ENCODE peak calls at places on chromosomes 3 and 15, in four cellular contexts. One of them, this sample, is unnamed.

GRCh38 chr3:102206506-102207145 is 228.2 kb upstream of the ZPLD1 start:
- DNase-seq in breast epithelium: peak
- DNase-seq in Panc1: no peak
- DNase-seq in transverse colon: peak
- DNase-seq in this sample: no peak

GRCh38 chr15:32919749-32920414 is 202.1 kb downstream of the GREM1 start:
- DNase-seq in transverse colon: no peak
- DNase-seq in Panc1: no peak
- DNase-seq in breast epithelium: no peak
- DNase-seq in this sample: peak

GRCh38 chr15:41501191-41501917 is 7.7 kb downstream of the ITPKA start:
- DNase-seq in breast epithelium: no peak
- DNase-seq in Panc1: no peak
- DNase-seq in transverse colon: no peak
- DNase-seq in this sample: no peak

GRCh38 chr3:47011371-47011770 is 31.9 kb downstream of the NBEAL2 start:
- DNase-seq in breast epithelium: no peak
- DNase-seq in Panc1: no peak
- DNase-seq in transverse colon: no peak
- DNase-seq in this sample: no peak

GRCh38 chr15:77034620-77035467 is 36.1 kb downstream of the TSPAN3 start:
- DNase-seq in transverse colon: peak
- DNase-seq in breast epithelium: no peak
- DNase-seq in Panc1: no peak
- DNase-seq in this sample: no peak

GRCh38 chr15:47711654-47712053 is 5.7 kb upstream of the SEMA6D start:
- DNase-seq in Panc1: no peak
- DNase-seq in breast epithelium: no peak
- DNase-seq in transverse colon: no peak
- DNase-seq in this sample: no peak

GRCh38 chr3:171825222-171825828 is 15.0 kb upstream of the PLD1 start:
- DNase-seq in breast epithelium: no peak
- DNase-seq in Panc1: no peak
- DNase-seq in transverse colon: no peak
- DNase-seq in this sample: no peak

GRCh38 chr3:128319107-128319506 is 147.6 kb downstream of the DNAJB8 start:
- DNase-seq in transverse colon: no peak
- DNase-seq in Panc1: no peak
- DNase-seq in breast epithelium: no peak
- DNase-seq in this sample: no peak

GRCh38 chr3:119346076-119346496 is 51.9 kb downstream of the ARHGAP31 start:
- DNase-seq in breast epithelium: no peak
- DNase-seq in transverse colon: no peak
- DNase-seq in Panc1: no peak
- DNase-seq in this sample: no peak

GRCh38 chr3:194270627-194271458 is 80.3 kb downstream of the CPN2 start:
- DNase-seq in breast epithelium: peak
- DNase-seq in Panc1: no peak
- DNase-seq in transverse colon: peak
- DNase-seq in this sample: no peak

GRCh38 chr3:41018841-41019240 is 180.5 kb upstream of the CTNNB1 start:
- DNase-seq in transverse colon: no peak
- DNase-seq in Panc1: no peak
- DNase-seq in breast epithelium: no peak
- DNase-seq in this sample: no peak

GRCh38 chr15:45093622-45094357 is 20.2 kb downstream of the DUOX2 start:
- DNase-seq in Panc1: no peak
- DNase-seq in transverse colon: no peak
- DNase-seq in breast epithelium: no peak
- DNase-seq in this sample: no peak

GRCh38 chr3:127682576-127682975 is 9.8 kb downstream of the ABTB1 start:
- DNase-seq in Panc1: no peak
- DNase-seq in breast epithelium: no peak
- DNase-seq in transverse colon: no peak
- DNase-seq in this sample: no peak

GRCh38 chr3:124760601-124761000 is 30.3 kb downstream of the UMPS start:
- DNase-seq in transverse colon: no peak
- DNase-seq in Panc1: no peak
- DNase-seq in breast epithelium: no peak
- DNase-seq in this sample: no peak

GRCh38 chr15:50149090-50149489 is 30.1 kb upstream of the ATP8B4 start:
- DNase-seq in transverse colon: no peak
- DNase-seq in breast epithelium: no peak
- DNase-seq in Panc1: no peak
- DNase-seq in this sample: no peak

GRCh38 chr15:51680316-51680715 is 987 bp upstream of the SCG3 start:
- DNase-seq in breast epithelium: no peak
- DNase-seq in Panc1: no peak
- DNase-seq in transverse colon: no peak
- DNase-seq in this sample: no peak

GRCh38 chr15:51678081-51678480 is 3.2 kb upstream of the SCG3 start:
- DNase-seq in Panc1: no peak
- DNase-seq in transverse colon: no peak
- DNase-seq in breast epithelium: no peak
- DNase-seq in this sample: no peak

GRCh38 chr15:51677453-51677852 is 3.9 kb upstream of the SCG3 start:
- DNase-seq in Panc1: no peak
- DNase-seq in breast epithelium: no peak
- DNase-seq in transverse colon: no peak
- DNase-seq in this sample: no peak

DNA sequence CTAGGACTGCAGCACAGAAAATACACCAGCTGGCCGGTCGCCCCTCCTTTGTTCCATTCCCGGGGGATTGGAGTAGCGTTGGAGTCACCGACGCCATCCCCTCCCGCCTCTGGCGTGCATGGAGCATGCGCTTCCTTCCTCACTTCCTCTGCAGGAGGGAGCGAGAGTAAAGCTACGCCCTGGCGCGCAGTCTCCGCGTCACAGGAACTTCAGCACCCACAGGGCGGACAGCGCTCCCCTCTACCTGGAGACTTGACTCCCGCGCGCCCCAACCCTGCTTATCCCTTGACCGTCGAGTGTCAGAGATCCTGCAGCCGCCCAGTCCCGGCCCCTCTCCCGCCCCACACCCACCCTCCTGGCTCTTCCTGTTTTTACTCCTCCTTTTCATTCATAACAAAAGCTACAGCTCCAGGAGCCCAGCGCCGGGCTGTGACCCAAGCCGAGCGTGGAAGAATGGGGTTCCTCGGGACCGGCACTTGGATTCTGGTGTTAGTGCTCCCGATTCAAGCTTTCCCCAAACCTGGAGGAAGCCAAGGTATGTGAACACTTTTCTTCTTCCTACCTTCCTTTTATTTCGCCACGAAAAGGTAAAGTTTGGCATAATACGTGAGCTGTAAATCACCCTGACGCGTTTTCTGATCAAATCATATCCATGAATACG is at the start of gene SCG3:
- DNase-seq in breast epithelium: no peak
- DNase-seq in Panc1: no peak
- DNase-seq in transverse colon: peak
- DNase-seq in this sample: no peak
- TF ChIP-seq POLR2AphosphoS5 in breast epithelium: no peak
- TF ChIP-seq POLR2AphosphoS5 in Panc1: no peak
- TF ChIP-seq POLR2AphosphoS5 in transverse colon: no peak
- TF ChIP-seq POLR2AphosphoS5 in this sample: no peak

GRCh38 chr3:136818191-136818850 is 605 bp upstream of the SLC35G2 start:
- DNase-seq in breast epithelium: no peak
- DNase-seq in transverse colon: peak
- DNase-seq in Panc1: peak
- DNase-seq in this sample: no peak
- TF ChIP-seq POLR2AphosphoS5 in breast epithelium: no peak
- TF ChIP-seq POLR2AphosphoS5 in transverse colon: no peak
- TF ChIP-seq POLR2AphosphoS5 in Panc1: no peak
- TF ChIP-seq POLR2AphosphoS5 in this sample: no peak

GRCh38 chr15:55224892-55225291 is 28.2 kb upstream of the RSL24D1 start:
- DNase-seq in transverse colon: no peak
- DNase-seq in breast epithelium: no peak
- DNase-seq in Panc1: no peak
- DNase-seq in this sample: no peak

GRCh38 chr15:55226127-55226526 is 29.4 kb upstream of the RSL24D1 start:
- DNase-seq in Panc1: no peak
- DNase-seq in breast epithelium: no peak
- DNase-seq in transverse colon: no peak
- DNase-seq in this sample: no peak

GRCh38 chr15:55218068-55218467 is 21.3 kb upstream of the RSL24D1 start:
- DNase-seq in transverse colon: no peak
- DNase-seq in Panc1: no peak
- DNase-seq in breast epithelium: no peak
- DNase-seq in this sample: no peak

GRCh38 chr15:55222588-55222987 is 25.8 kb upstream of the RSL24D1 start:
- DNase-seq in breast epithelium: no peak
- DNase-seq in transverse colon: no peak
- DNase-seq in Panc1: no peak
- DNase-seq in this sample: no peak

GRCh38 chr15:55221090-55222011 is 24.6 kb upstream of the RSL24D1 start:
- DNase-seq in Panc1: no peak
- DNase-seq in transverse colon: no peak
- DNase-seq in breast epithelium: no peak
- DNase-seq in this sample: peak
- TF ChIP-seq POLR2AphosphoS5 in Panc1: no peak
- TF ChIP-seq POLR2AphosphoS5 in transverse colon: peak
- TF ChIP-seq POLR2AphosphoS5 in breast epithelium: peak
- TF ChIP-seq POLR2AphosphoS5 in this sample: no peak

DNA sequence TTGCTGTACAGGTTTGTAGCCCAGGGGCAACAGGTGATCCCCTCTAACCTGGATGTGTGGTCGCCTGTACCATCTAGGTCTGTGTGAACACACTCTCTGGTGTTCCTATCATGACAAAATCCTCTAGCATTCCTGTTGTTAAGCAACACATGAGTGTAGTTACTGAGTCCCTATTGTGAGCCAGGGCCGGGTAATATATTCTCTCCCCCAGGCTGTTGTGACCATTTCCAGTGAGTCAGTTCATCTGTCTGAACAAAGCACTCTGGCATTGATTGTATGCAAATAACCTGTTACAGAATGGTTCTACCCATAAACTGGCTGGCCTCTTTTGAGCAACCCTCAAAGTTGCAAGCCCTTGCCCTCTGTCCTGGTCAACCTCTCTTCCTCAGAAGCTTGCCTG is 2.6 kb upstream of the FLNB start:
- DNase-seq in Panc1: no peak
- DNase-seq in transverse colon: no peak
- DNase-seq in breast epithelium: no peak
- DNase-seq in this sample: no peak
- TF ChIP-seq POLR2AphosphoS5 in Panc1: no peak
- TF ChIP-seq POLR2AphosphoS5 in transverse colon: no peak
- TF ChIP-seq POLR2AphosphoS5 in breast epithelium: no peak
- TF ChIP-seq POLR2AphosphoS5 in this sample: no peak

GRCh38 chr3:184472723-184473419 is 88.7 kb upstream of the EPHB3 start:
- DNase-seq in Panc1: no peak
- DNase-seq in breast epithelium: peak
- DNase-seq in transverse colon: peak
- DNase-seq in this sample: no peak
- TF ChIP-seq POLR2AphosphoS5 in Panc1: no peak
- TF ChIP-seq POLR2AphosphoS5 in breast epithelium: peak
- TF ChIP-seq POLR2AphosphoS5 in transverse colon: no peak
- TF ChIP-seq POLR2AphosphoS5 in this sample: no peak

GRCh38 chr3:48694610-48695051 is 8.9 kb upstream of the NCKIPSD start:
- DNase-seq in breast epithelium: peak
- DNase-seq in Panc1: no peak
- DNase-seq in transverse colon: peak
- DNase-seq in this sample: no peak

GRCh38 chr3:48692551-48692950 is 6.8 kb upstream of the NCKIPSD start:
- DNase-seq in transverse colon: no peak
- DNase-seq in Panc1: no peak
- DNase-seq in breast epithelium: no peak
- DNase-seq in this sample: no peak

GRCh38 chr3:48693826-48694225 is 8.1 kb upstream of the NCKIPSD start:
- DNase-seq in breast epithelium: no peak
- DNase-seq in Panc1: no peak
- DNase-seq in transverse colon: no peak
- DNase-seq in this sample: no peak

GRCh38 chr3:48696156-48696555 is 10.4 kb upstream of the NCKIPSD start:
- DNase-seq in Panc1: no peak
- DNase-seq in transverse colon: no peak
- DNase-seq in breast epithelium: no peak
- DNase-seq in this sample: no peak

GRCh38 chr3:48695113-48695753 is 9.5 kb upstream of the NCKIPSD start:
- DNase-seq in transverse colon: peak
- DNase-seq in breast epithelium: peak
- DNase-seq in Panc1: no peak
- DNase-seq in this sample: no peak
- TF ChIP-seq POLR2AphosphoS5 in transverse colon: peak
- TF ChIP-seq POLR2AphosphoS5 in breast epithelium: no peak
- TF ChIP-seq POLR2AphosphoS5 in Panc1: no peak
- TF ChIP-seq POLR2AphosphoS5 in this sample: no peak

GRCh38 chr3:45425237-45425933 is 37.0 kb downstream of the LARS2 start:
- DNase-seq in transverse colon: no peak
- DNase-seq in Panc1: no peak
- DNase-seq in breast epithelium: no peak
- DNase-seq in this sample: no peak

DNA sequence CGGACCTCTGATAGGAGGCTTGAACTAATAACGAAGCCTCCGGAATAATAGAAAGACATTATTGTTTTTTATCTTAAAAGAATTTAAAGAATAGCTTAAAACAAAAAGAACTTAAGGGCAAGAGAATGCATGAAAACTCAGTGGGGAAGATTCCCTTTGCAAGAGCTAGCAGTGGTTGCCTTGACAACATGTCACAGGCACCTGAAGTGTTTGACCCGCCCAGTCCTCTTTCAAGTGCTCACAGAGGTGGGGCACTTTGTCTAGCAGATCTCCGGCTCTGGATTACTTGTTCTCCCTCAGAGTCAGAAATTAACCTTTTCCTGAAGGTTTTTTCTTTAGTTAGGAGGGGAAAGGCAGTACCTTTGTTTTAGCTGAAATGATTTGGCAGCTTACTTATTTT is 37.8 kb downstream of the LARS2 start:
- DNase-seq in Panc1: no peak
- DNase-seq in breast epithelium: no peak
- DNase-seq in transverse colon: no peak
- DNase-seq in this sample: no peak
- TF ChIP-seq POLR2AphosphoS5 in Panc1: no peak
- TF ChIP-seq POLR2AphosphoS5 in breast epithelium: no peak
- TF ChIP-seq POLR2AphosphoS5 in transverse colon: no peak
- TF ChIP-seq POLR2AphosphoS5 in this sample: no peak

DNA sequence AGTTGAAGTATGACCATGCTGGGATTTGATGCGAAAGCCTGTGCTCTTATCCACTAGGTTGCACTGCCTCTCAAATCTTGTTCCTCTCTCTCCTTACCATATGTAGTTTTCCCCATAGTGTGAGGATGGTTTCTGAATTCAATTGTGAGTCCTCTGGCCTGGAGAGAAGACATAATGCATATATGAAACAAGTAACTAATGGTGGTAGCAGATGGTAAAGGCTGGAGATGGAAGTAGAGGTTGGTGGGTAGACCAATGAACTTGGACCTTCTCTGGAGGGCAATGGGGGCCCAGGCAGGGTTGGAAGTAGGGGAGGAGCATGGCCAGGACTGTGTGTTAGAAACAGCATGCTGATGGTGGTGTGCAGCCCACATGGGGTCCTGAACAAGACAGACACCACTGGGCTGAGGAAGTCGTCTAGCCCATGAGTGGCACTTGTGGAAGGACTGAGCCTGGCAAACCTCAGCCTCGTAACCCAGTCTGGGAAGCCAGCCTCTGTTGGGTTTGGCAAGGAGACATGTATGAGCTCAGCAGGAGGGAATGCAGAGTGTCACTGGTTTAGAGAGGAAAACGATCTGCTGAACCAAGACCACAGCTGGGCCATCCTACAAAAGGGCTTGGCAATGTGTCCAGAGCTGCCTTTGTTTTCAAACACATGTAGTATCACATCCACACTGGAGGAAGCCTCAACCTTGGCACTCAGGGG is 18.5 kb upstream of the LMCD1 start:
- DNase-seq in Panc1: no peak
- DNase-seq in breast epithelium: peak
- DNase-seq in transverse colon: peak
- DNase-seq in this sample: no peak
- TF ChIP-seq POLR2AphosphoS5 in Panc1: no peak
- TF ChIP-seq POLR2AphosphoS5 in breast epithelium: peak
- TF ChIP-seq POLR2AphosphoS5 in transverse colon: no peak
- TF ChIP-seq POLR2AphosphoS5 in this sample: no peak